ENCODE peak calls at places on chromosomes 3 and 15, in four cellular contexts. T, V, C and J are unnamed samples.

GRCh38 chr15:87816811-87817210 is 439.7 kb downstream of the NTRK3 start:
- DNase-seq in C (peak; percentile 89), V (no peak), T (no peak), J (no peak)

GRCh38 chr3:36893137-36893557 is 51.7 kb downstream of the TRANK1 start:
- DNase-seq in T (no peak), V (peak; percentile 64), C (peak; percentile 58), J (peak; percentile 35)

GRCh38 chr3:90010341-90010740 is 902.9 kb downstream of the EPHA3 start:
- DNase-seq in T (no peak), C (peak; percentile 63), V (no peak), J (no peak)

GRCh38 chr3:85455801-85456200 is 497.0 kb downstream of the CADM2 start:
- DNase-seq in T (no peak), C (no peak), V (no peak), J (no peak)

GRCh38 chr15:41492597-41493204 is 973 bp upstream of the ITPKA start:
- DNase-seq in V (no peak), T (no peak), C (no peak), J (no peak)

GRCh38 chr3:55637906-55638635 is 151.0 kb upstream of the WNT5A start:
- DNase-seq in T (no peak), C (peak; percentile 49), V (no peak), J (no peak)

GRCh38 chr15:92907229-92907628 is 7.1 kb downstream of the CHD2 start:
- DNase-seq in C (no peak), T (no peak), V (no peak), J (no peak)

GRCh38 chr3:195752538-195753331 is 32.0 kb downstream of the MUC20 start:
- DNase-seq in T (no peak), V (no peak), C (no peak), J (no peak)

GRCh38 chr3:144341461-144341860 is 369.8 kb downstream of the DIPK2A start:
- DNase-seq in V (no peak), T (no peak), C (no peak), J (no peak)

GRCh38 chr3:168047190-168047795 is 48.4 kb downstream of the GOLIM4 start:
- DNase-seq in V (peak; percentile 82), T (no peak), C (peak; percentile 88), J (no peak)

GRCh38 chr15:36449662-36450145 is 129.7 kb upstream of the CDIN1 start:
- DNase-seq in V (no peak), C (peak; percentile 47), T (no peak), J (no peak)

DNA sequence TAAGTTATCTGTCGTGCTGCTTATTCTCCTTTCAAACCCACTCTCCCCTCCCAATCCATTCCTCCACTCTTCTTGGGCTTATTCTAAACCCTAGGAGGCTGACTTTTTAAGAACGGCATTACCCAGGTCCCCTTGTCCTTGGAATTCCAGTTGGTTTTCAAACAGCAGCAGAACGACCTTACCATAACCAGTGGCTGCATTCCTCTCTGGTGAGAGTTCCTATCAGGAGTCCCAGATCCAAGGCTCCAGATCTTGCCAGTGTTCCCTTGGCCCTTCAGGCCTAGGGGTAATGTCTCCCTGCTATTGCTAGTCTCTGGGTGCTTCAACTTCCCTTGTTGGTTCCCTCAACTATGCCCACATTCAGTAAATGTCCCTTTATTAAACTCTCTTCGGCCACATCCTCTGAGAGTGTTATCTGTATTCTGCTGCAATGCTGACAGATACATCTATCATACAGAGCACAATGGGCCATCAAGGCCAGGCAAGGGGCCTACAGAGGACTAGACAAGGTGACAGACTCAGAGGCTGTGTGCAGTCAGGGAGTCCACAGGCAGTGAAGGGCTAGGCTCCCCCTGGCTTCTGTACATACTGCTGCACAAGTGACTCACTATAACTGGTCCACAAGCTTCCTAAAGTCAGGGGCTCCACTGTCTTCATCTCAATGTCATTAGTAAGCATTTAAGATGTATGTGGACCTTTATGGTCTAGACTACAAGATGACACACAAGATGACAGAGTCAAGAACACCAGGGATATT is 10.1 kb downstream of the LYSMD2 start:
- DNase-seq in C (peak; percentile 51), T (no peak), V (peak; percentile 49), J (peak; percentile 52)
- TF ChIP-seq CTCF in C (peak; percentile 50), T (no peak), V (peak; percentile 23), J (no peak)

GRCh38 chr3:110881069-110881468 is 190.5 kb upstream of the NECTIN3 start:
- DNase-seq in V (peak; percentile 47), T (peak; percentile 47), C (peak; percentile 46), J (peak; percentile 17)
- TF ChIP-seq CTCF in V (peak; percentile 25), T (no peak), C (no peak), J (peak; percentile 11)

DNA sequence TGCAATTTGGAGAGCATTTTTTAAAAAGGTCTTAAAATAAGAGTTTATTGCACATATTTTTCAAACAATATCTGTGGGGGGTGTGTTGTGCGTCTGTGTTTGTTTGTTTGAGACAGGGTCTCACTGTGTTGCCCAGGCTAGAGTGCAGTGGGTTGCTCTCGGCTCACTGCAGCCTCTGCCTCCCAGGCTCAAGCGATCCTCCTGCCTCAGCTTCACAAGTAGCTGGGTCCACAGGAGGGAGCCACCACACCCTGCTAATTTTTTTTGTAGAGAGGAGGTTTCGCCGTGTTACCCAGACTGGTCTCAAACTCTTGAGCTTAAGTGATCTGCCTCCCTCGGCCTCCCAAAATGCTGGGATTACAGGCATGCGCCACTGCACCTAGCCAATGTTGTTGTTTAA is 2.7 kb downstream of the MLF1 start:
- DNase-seq in C (peak; percentile 8), T (no peak), V (no peak), J (no peak)
- TF ChIP-seq CTCF in C (no peak), T (no peak), V (no peak), J (no peak)

GRCh38 chr3:24088782-24089181 is 143.7 kb downstream of the NR1D2 start:
- DNase-seq in T (no peak), C (peak; percentile 57), V (peak; percentile 10), J (no peak)
- TF ChIP-seq CTCF in T (peak; percentile 37), C (peak; percentile 71), V (peak; percentile 34), J (no peak)

GRCh38 chr3:169564883-169565282 is 98.6 kb downstream of the MECOM start:
- DNase-seq in T (no peak), V (no peak), C (no peak), J (no peak)
- TF ChIP-seq CTCF in T (no peak), V (no peak), C (no peak), J (no peak)

DNA sequence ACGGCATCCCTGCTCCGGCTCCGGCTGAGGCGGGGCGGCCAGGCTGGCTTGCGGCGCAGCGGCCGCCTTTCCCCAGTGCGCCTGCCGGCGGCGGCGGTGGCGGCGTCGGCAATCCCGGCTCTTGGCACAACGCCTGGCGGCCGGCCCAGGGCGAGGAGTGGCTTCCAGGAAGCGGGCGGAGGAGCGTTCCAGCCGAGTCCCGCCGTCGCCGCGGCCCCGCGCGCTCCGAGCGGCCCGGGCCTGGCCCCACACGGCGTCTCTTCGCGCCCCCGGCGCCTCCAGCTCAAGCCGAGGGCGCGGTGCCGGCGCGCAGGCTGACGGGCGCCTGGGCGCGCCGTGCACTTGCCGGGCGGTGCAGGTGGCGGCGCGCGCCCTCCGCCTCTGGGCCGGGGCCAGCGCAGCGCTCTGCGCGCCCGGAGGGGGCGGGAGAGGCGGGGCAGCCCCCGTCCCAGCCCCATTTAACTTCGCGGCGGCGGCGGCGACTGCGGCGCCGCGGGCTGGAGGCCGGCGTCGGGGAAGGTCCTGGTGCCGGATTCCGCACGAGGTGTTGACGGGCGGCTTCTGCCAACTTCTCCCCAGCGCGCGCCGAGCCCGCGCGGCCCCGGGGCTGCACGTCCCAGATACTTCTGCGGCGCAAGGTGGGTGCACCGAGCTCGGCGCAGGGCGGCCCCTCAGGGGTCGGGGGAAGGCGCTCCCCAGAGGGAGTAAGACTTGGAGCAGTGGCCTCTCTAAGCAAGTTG is at the start of gene ADAMTSL3:
- DNase-seq in V (no peak), T (peak; percentile 91), C (peak; percentile 28), J (no peak)
- TF ChIP-seq CTCF in V (no peak), T (no peak), C (no peak), J (no peak)

DNA sequence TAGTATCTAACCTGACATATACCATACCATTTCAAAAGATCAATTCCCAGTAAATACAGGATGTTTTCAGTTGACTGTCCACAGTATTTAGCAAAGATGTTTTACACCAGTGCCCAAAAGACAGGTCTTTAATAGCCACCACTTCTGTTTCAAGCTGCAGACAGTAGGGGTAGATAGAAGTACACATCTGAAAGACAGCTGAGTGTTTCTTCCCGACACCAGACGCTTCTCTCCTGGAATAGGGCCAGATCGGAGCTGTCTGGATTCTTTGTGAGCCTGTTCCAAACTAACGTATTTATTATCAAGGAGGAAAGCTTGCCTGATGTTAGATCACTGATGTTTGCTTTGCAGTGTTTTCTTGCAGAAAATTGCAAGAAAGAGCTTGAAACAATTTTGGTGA is 136.1 kb upstream of the RBMS3 start:
- DNase-seq in T (no peak), C (peak; percentile 74), V (no peak), J (no peak)
- TF ChIP-seq CTCF in T (no peak), C (peak; percentile 54), V (no peak), J (no peak)

GRCh38 chr3:72666444-72666755 is 181.8 kb downstream of the SHQ1 start:
- DNase-seq in C (no peak), V (no peak), T (no peak), J (no peak)
- TF ChIP-seq CTCF in C (no peak), V (no peak), T (no peak), J (peak; percentile 2)